ENCODE peak calls at places on chromosomes 2 and 18, in seven cellular contexts. T is hypothalamus, I is A549, M is ELF-1, N is D341Med, V is transverse colon, W is activated T-cell treated with anti-CD3 and anti-CD28 coated beads for 1 hour. C is an unnamed sample.

GRCh38 chr2:99974275-99974674 is 168.1 kb downstream of the AFF3 start:
- DNase-seq in W (no peak), N (no peak), V (no peak), T (no peak), M (no peak), I (no peak), C (no peak)

GRCh38 chr2:61436092-61436491 is 34.8 kb downstream of the USP34 start:
- DNase-seq in V (no peak), W (no peak), T (no peak), N (no peak), M (no peak), I (no peak), C (no peak)

GRCh38 chr2:181780159-181781081 is 100.1 kb upstream of the NEUROD1 start:
- DNase-seq in T (peak; percentile 5), V (peak; percentile 13), M (peak; percentile 49), I (peak; percentile 59), N (no peak), W (no peak), C (no peak)

GRCh38 chr2:19623488-19623887 is 265.1 kb upstream of the OSR1 start:
- DNase-seq in V (no peak), M (no peak), I (peak; percentile 59), T (no peak), W (no peak), N (no peak), C (no peak)

GRCh38 chr2:126534508-126534907 is 121.5 kb upstream of the GYPC start:
- DNase-seq in N (no peak), V (no peak), T (no peak), I (no peak), M (no peak), W (no peak), C (no peak)

GRCh38 chr2:111705711-111706323 is 178.2 kb downstream of the ANAPC1 start:
- DNase-seq in M (peak; percentile 90), T (no peak), W (peak; percentile 12), I (peak; percentile 45), V (peak; percentile 54), N (no peak), C (no peak)

GRCh38 chr2:191845248-191845715 is 1.6 kb downstream of the CAVIN2 start:
- DNase-seq in W (no peak), V (no peak), M (peak; percentile 42), I (peak; percentile 40), N (peak; percentile 43), T (no peak), C (no peak)

GRCh38 chr2:16623046-16623445 is 42.6 kb downstream of the CYRIA start:
- DNase-seq in I (no peak), T (no peak), V (no peak), W (no peak), M (no peak), N (no peak), C (no peak)

GRCh38 chr2:10266133-10266620 is 36.5 kb upstream of the HPCAL1 start:
- DNase-seq in I (no peak), W (no peak), T (no peak), N (no peak), V (peak; percentile 4), M (no peak), C (no peak)

GRCh38 chr2:133177196-133177595 is 391.1 kb downstream of the NCKAP5 start:
- DNase-seq in I (no peak), N (no peak), V (no peak), T (no peak), M (no peak), W (no peak), C (no peak)

GRCh38 chr2:102063360-102063947 is 71.7 kb downstream of the IL1R2 start:
- DNase-seq in V (peak; percentile 43), I (no peak), N (no peak), M (peak; percentile 39), T (no peak), W (no peak), C (peak; percentile 91)

GRCh38 chr2:113283704-113284284 is 5.1 kb upstream of the PAX8 start:
- DNase-seq in T (peak; percentile 31), M (no peak), N (no peak), V (peak; percentile 50), I (peak; percentile 94), W (no peak), C (peak; percentile 31)

GRCh38 chr2:8259106-8259840 is 422.6 kb upstream of the ID2 start:
- DNase-seq in N (no peak), M (no peak), T (peak; percentile 28), V (no peak), W (no peak), I (no peak), C (no peak)

GRCh38 chr18:77899972-77900754 is 650.5 kb downstream of the GALR1 start:
- DNase-seq in V (peak; percentile 14), I (peak; percentile 33), N (peak; percentile 97), M (peak; percentile 63), T (peak; percentile 34), W (peak; percentile 35), C (peak; percentile 53)

GRCh38 chr2:28729698-28730097 is 21.9 kb upstream of the PPP1CB start:
- DNase-seq in V (no peak), N (no peak), W (no peak), I (no peak), M (no peak), T (no peak), C (no peak)

GRCh38 chr2:127117603-127118002 is 10.6 kb upstream of the BIN1 start:
- DNase-seq in M (no peak), W (no peak), I (no peak), T (no peak), N (peak; percentile 6), V (no peak), C (no peak)